ENCODE peak calls at places on chromosome 14, in four cellular contexts. D is GM04504, O is iPS-NIHi11, J is HuH-7.5. U is an unnamed sample.

GRCh38 chr14:37597538-37598084 is 2.2 kb downstream of the TTC6 start:
- DNase-seq in D (no peak), O (peak), J (no peak), U (peak)

GRCh38 chr14:79656086-79656485 is 555.2 kb downstream of the DIO2 start:
- DNase-seq in D (no peak), O (no peak), J (no peak), U (no peak)

GRCh38 chr14:69287096-69287991 is 27.4 kb downstream of the GALNT16 start:
- DNase-seq in D (no peak), O (peak), J (no peak), U (no peak)

GRCh38 chr14:21107360-21107781 is 6.5 kb downstream of the TMEM253 start:
- DNase-seq in D (no peak), O (no peak), J (no peak), U (no peak)

GRCh38 chr14:22739423-22739822 is 27.1 kb upstream of the OXA1L start:
- DNase-seq in D (no peak), O (no peak), J (no peak), U (no peak)

GRCh38 chr14:71266994-71267636 is 359.9 kb downstream of the PCNX1 start:
- DNase-seq in D (no peak), O (no peak), J (no peak), U (no peak)

GRCh38 chr14:101464984-101465794 is 96.1 kb upstream of the DIO3 start:
- DNase-seq in D (no peak), O (no peak), J (no peak), U (no peak)

GRCh38 chr14:105881021-105881930 is 354.9 kb downstream of the TMEM121 start:
- DNase-seq in D (no peak), O (no peak), J (no peak), U (no peak)

GRCh38 chr14:74506408-74506807 is 12.8 kb downstream of the ISCA2 start:
- DNase-seq in D (no peak), O (no peak), J (no peak), U (no peak)

GRCh38 chr14:49999216-49999761 is 106.4 kb downstream of the ARF6 start:
- DNase-seq in D (no peak), O (peak), J (no peak), U (no peak)

GRCh38 chr14:32366995-32367394 is 37.9 kb downstream of the AKAP6 start:
- DNase-seq in D (no peak), O (no peak), J (no peak), U (no peak)

GRCh38 chr14:63470877-63471565 is 72.2 kb downstream of the PPP2R5E start:
- DNase-seq in D (peak), O (no peak), J (peak), U (no peak)

GRCh38 chr14:58784946-58785345 is 147.2 kb downstream of the DACT1 start:
- DNase-seq in D (no peak), O (no peak), J (no peak), U (no peak)

GRCh38 chr14:67413806-67414769 is 2.1 kb upstream of the PLEK2 start:
- DNase-seq in D (peak), O (no peak), J (no peak), U (no peak)

GRCh38 chr14:50533806-50534205 is 1.4 kb upstream of the MAP4K5 start:
- DNase-seq in D (no peak), O (no peak), J (no peak), U (no peak)

GRCh38 chr14:58864751-58865519 is 227.2 kb downstream of the DACT1 start:
- DNase-seq in D (peak), O (no peak), J (no peak), U (no peak)

GRCh38 chr14:71702799-71703198 is 229.4 kb upstream of the RGS6 start:
- DNase-seq in D (no peak), O (no peak), J (no peak), U (no peak)

GRCh38 chr14:64194404-64194803 is 99.8 kb downstream of the ESR2 start:
- DNase-seq in D (no peak), O (no peak), J (no peak), U (no peak)

GRCh38 chr14:38184132-38184531 is 23.6 kb upstream of the SSTR1 start:
- DNase-seq in D (no peak), O (no peak), J (no peak), U (no peak)

GRCh38 chr14:50038398-50039119 is 77.8 kb downstream of the VCPKMT start:
- DNase-seq in D (peak), O (no peak), J (no peak), U (no peak)

GRCh38 chr14:24132061-24132685 is 1.7 kb downstream of the FITM1 start:
- DNase-seq in D (no peak), O (no peak), J (no peak), U (no peak)

GRCh38 chr14:79578470-79578869 is 632.8 kb downstream of the DIO2 start:
- DNase-seq in D (no peak), O (no peak), J (no peak), U (no peak)

GRCh38 chr14:41051801-41052200 is 554.9 kb upstream of the LRFN5 start:
- DNase-seq in D (no peak), O (no peak), J (no peak), U (no peak)

GRCh38 chr14:99427632-99428315 is 52.9 kb downstream of the SETD3 start:
- DNase-seq in D (peak), O (no peak), J (no peak), U (no peak)

GRCh38 chr14:84453541-84453940 is 1076.4 kb upstream of the FLRT2 start:
- DNase-seq in D (peak), O (no peak), J (no peak), U (no peak)

GRCh38 chr14:62378057-62378456 is 615.8 kb downstream of the SNAPC1 start:
- DNase-seq in D (no peak), O (no peak), J (no peak), U (no peak)

GRCh38 chr14:100416921-100417451 is 93.8 kb downstream of the SLC25A47 start:
- DNase-seq in D (peak), O (no peak), J (no peak), U (no peak)

GRCh38 chr14:60485600-60486251 is at the start of gene C14orf39:
- DNase-seq in D (no peak), O (peak), J (no peak), U (peak)

GRCh38 chr14:75793806-75794205 is 132.8 kb downstream of the TTLL5 start:
- DNase-seq in D (no peak), O (no peak), J (no peak), U (no peak)

GRCh38 chr14:39265032-39265431 is 31.3 kb downstream of the MIA2 start:
- DNase-seq in D (no peak), O (no peak), J (no peak), U (no peak)

GRCh38 chr14:77347746-77348145 is 26.9 kb downstream of the GSTZ1 start:
- DNase-seq in D (no peak), O (no peak), J (no peak), U (no peak)

GRCh38 chr14:51236314-51236713 is 3.7 kb upstream of the TMX1 start:
- DNase-seq in D (no peak), O (no peak), J (no peak), U (no peak)

U was measured in nephron progenitor cell.